ENCODE peak calls at places on chromosomes 5 and 9, in nine cellular contexts. F is A549; M is psoas muscle; Z is choroid plexus epithelial cell; J is coronary artery; H is CD8-positive, alpha-beta T cell; I is IMR-90; A is adrenal gland; E is NB4. O is an unnamed sample.

GRCh38 chr9:106860731-106861584 is 2.0 kb upstream of the ZNF462 start:
- DNase-seq in F (peak; percentile 14), M (peak; percentile 47), Z (peak; percentile 46), J (peak; percentile 70), H (no peak), I (peak; percentile 38), A (peak; percentile 47), E (no peak), O (peak; percentile 57)

GRCh38 chr5:164224772-164225171 is 719.4 kb downstream of the MAT2B start:
- DNase-seq in F (no peak), M (no peak), Z (no peak), J (no peak), H (no peak), I (no peak), A (no peak), E (no peak), O (no peak)

GRCh38 chr9:81375461-81376100 is 313.8 kb downstream of the TLE1 start:
- DNase-seq in F (no peak), M (no peak), Z (no peak), J (no peak), H (no peak), I (peak; percentile 21), A (no peak), E (peak; percentile 20), O (no peak)

GRCh38 chr9:95097279-95097678 is 220.2 kb downstream of the FANCC start:
- DNase-seq in F (no peak), M (no peak), Z (no peak), J (no peak), H (no peak), I (no peak), A (no peak), E (no peak), O (no peak)

GRCh38 chr5:81140942-81141341 is 92.2 kb upstream of the CKMT2 start:
- DNase-seq in F (no peak), M (peak; percentile 19), Z (peak; percentile 66), J (no peak), H (no peak), I (peak; percentile 80), A (peak; percentile 24), E (no peak), O (no peak)

GRCh38 chr9:96161819-96162218 is 140.2 kb downstream of the HSD17B3 start:
- DNase-seq in F (no peak), M (no peak), Z (no peak), J (no peak), H (no peak), I (no peak), A (no peak), E (no peak), O (no peak)

GRCh38 chr9:120663380-120663779 is 50.9 kb downstream of the MEGF9 start:
- DNase-seq in F (no peak), M (no peak), Z (no peak), J (no peak), H (no peak), I (no peak), A (no peak), E (peak; percentile 41), O (peak; percentile 27)

GRCh38 chr5:142433526-142434321 is 108.9 kb upstream of the SPRY4 start:
- DNase-seq in F (no peak), M (no peak), Z (peak; percentile 70), J (no peak), H (no peak), I (peak; percentile 47), A (no peak), E (no peak), O (no peak)

GRCh38 chr5:140808889-140809291 is 2.0 kb downstream of the PCDHA4 start:
- DNase-seq in F (no peak), M (no peak), Z (no peak), J (no peak), H (no peak), I (no peak), A (no peak), E (no peak), O (no peak)

GRCh38 chr9:87497604-87498045 is at the start of gene DAPK1:
- DNase-seq in F (peak; percentile 79), M (peak; percentile 62), Z (peak; percentile 38), J (no peak), H (no peak), I (no peak), A (no peak), E (no peak), O (peak; percentile 23)

GRCh38 chr5:174571662-174572397 is 152.6 kb upstream of the MSX2 start:
- DNase-seq in F (peak; percentile 85), M (peak; percentile 33), Z (peak; percentile 85), J (peak; percentile 78), H (no peak), I (peak; percentile 98), A (peak; percentile 85), E (no peak), O (peak; percentile 78)

GRCh38 chr5:75037106-75037505 is 15.3 kb downstream of the GCNT4 start:
- DNase-seq in F (peak; percentile 48), M (no peak), Z (peak; percentile 78), J (no peak), H (no peak), I (peak; percentile 93), A (no peak), E (peak; percentile 11), O (peak; percentile 100)
- TF ChIP-seq CTCF in F (no peak), M (no peak), Z (peak; percentile 1), J (no peak), H (no peak), I (no peak), A (no peak), E (no peak), O (peak; percentile 14)

GRCh38 chr9:77038281-77039036 is 19.0 kb downstream of the FOXB2 start:
- DNase-seq in F (no peak), M (no peak), Z (no peak), J (no peak), H (no peak), I (no peak), A (no peak), E (no peak), O (no peak)
- H3K4me3 ChIP-seq in F (no peak overlapping the region), M (no peak overlapping the region), Z (no peak overlapping the region), J (no peak overlapping the region), H (no peak overlapping the region), I (no peak overlapping the region), A (no peak overlapping the region), E (no peak overlapping the region), O (no peak overlapping the region)

GRCh38 chr9:127311239-127311741 is 46.7 kb downstream of the GARNL3 start:
- DNase-seq in F (peak; percentile 60), M (no peak), Z (peak; percentile 74), J (peak; percentile 77), H (no peak), I (peak; percentile 36), A (peak; percentile 69), E (peak; percentile 52), O (peak; percentile 77)
- TF ChIP-seq CTCF in F (peak; percentile 84), M (peak; percentile 43), Z (peak; percentile 55), J (peak; percentile 32), H (no peak), I (peak; percentile 33), A (peak; percentile 20), E (peak; percentile 50), O (peak; percentile 45)

GRCh38 chr5:77210091-77211012 is at the start of gene PDE8B:
- DNase-seq in F (no peak), M (no peak), Z (no peak), J (no peak), H (no peak), I (no peak), A (no peak), E (peak; percentile 4), O (no peak)

GRCh38 chr5:77209495-77210090 is 887 bp upstream of the PDE8B start:
- DNase-seq in F (no peak), M (no peak), Z (no peak), J (no peak), H (no peak), I (no peak), A (no peak), E (no peak), O (no peak)

GRCh38 chr5:77213601-77214000 is 3.1 kb downstream of the PDE8B start:
- DNase-seq in F (no peak), M (no peak), Z (no peak), J (no peak), H (no peak), I (no peak), A (no peak), E (no peak), O (no peak)

GRCh38 chr5:77211691-77212047 is 1.2 kb downstream of the PDE8B start:
- DNase-seq in F (no peak), M (no peak), Z (no peak), J (no peak), H (no peak), I (no peak), A (no peak), E (no peak), O (peak; percentile 4)

DNA sequence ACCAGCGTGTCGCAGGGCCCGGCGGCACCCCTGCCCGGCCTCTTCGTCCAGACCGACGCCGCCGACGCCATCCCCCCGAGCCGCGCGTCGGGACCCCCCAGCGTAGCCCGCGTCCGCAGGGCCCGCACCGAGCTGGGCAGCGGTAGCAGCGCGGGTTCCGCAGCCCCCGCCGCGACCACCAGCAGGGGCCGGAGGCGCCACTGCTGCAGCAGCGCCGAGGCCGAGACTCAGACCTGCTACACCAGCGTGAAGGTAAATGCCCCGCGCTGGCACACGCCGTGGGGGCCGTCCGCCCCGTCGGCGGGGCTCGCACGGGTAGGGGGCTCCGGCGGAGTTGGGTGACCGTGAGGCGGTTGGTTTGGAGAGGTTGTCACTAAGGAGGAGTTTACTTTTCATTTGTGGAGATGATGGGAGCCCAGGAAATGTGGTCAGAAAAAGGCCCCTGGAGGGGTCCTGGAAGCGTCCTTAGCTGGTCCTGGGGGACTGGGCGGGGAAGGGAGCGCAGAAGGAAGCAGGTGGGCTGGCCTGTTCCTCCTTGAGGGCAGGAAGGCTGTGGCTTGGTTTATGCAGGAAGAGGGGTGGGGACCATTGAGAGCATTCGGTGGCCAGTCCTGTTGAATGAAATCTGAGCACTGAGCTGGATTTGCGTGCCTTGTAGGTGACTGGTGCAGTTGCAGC is 672 bp downstream of the PDE8B start:
- DNase-seq in F (no peak), M (no peak), Z (no peak), J (no peak), H (no peak), I (no peak), A (no peak), E (no peak), O (no peak)
- H3K4me3 ChIP-seq in F (peak overlapping the region; percentile 76), M (peak overlapping the region; percentile 57), Z (peak overlapping the region; percentile 51), J (peak overlapping the region; percentile 87), H (peak overlapping the region; percentile 37), I (peak overlapping the region; percentile 51), A (no peak overlapping the region), E (no peak overlapping the region), O (no peak overlapping the region)

GRCh38 chr9:109241931-109242330 is 74.9 kb upstream of the FRRS1L start:
- DNase-seq in F (no peak), M (no peak), Z (no peak), J (no peak), H (no peak), I (no peak), A (no peak), E (no peak), O (no peak)

GRCh38 chr9:109245300-109245897 is 75.5 kb downstream of the EPB41L4B start:
- DNase-seq in F (no peak), M (no peak), Z (no peak), J (no peak), H (no peak), I (no peak), A (no peak), E (no peak), O (peak; percentile 43)

GRCh38 chr9:109246533-109246932 is 74.3 kb downstream of the EPB41L4B start:
- DNase-seq in F (no peak), M (no peak), Z (no peak), J (no peak), H (no peak), I (no peak), A (no peak), E (no peak), O (peak; percentile 23)

GRCh38 chr9:109242751-109243150 is 75.7 kb upstream of the FRRS1L start:
- DNase-seq in F (no peak), M (no peak), Z (no peak), J (no peak), H (no peak), I (no peak), A (no peak), E (no peak), O (no peak)

GRCh38 chr9:109244179-109245132 is 76.4 kb downstream of the EPB41L4B start:
- DNase-seq in F (peak; percentile 72), M (peak; percentile 68), Z (peak; percentile 83), J (no peak), H (peak; percentile 53), I (peak; percentile 65), A (peak; percentile 60), E (peak; percentile 70), O (peak; percentile 76)
- TF ChIP-seq CTCF in F (peak; percentile 84), M (peak; percentile 96), Z (peak; percentile 95), J (peak; percentile 85), H (peak; percentile 86), I (peak; percentile 73), A (peak; percentile 81), E (peak; percentile 93), O (peak; percentile 97)

O was measured in epithelial cell of esophagus.